ENCODE peak calls at places on chromosomes 16 and 17, in ten cellular contexts. E, D, W, B, R, L, V, S, Q and X are unnamed samples.

GRCh38 chr16:22694887-22695382 is 119.0 kb upstream of the HS3ST2 start:
- DNase-seq in E (no peak), D (no peak), W (no peak), B (no peak), R (no peak), L (no peak), V (no peak), S (no peak), Q (peak), X (no peak)

GRCh38 chr16:72270531-72270930 is 98.6 kb upstream of the PMFBP1 start:
- DNase-seq in E (no peak), D (no peak), W (no peak), B (no peak), R (no peak), L (no peak), V (no peak), S (no peak), Q (no peak), X (no peak)

GRCh38 chr16:50335198-50335958 is 33.4 kb downstream of the BRD7 start:
- DNase-seq in E (no peak), D (no peak), W (no peak), B (no peak), R (no peak), L (no peak), V (no peak), S (peak), Q (no peak), X (peak)

GRCh38 chr17:67544364-67544763 is 167.3 kb downstream of the PITPNC1 start:
- DNase-seq in E (no peak), D (no peak), W (no peak), B (no peak), R (no peak), L (no peak), V (no peak), S (no peak), Q (no peak), X (no peak)

GRCh38 chr17:1071103-1071825 is 74.3 kb downstream of the TIMM22 start:
- DNase-seq in E (no peak), D (no peak), W (no peak), B (no peak), R (no peak), L (no peak), V (no peak), S (no peak), Q (no peak), X (no peak)

GRCh38 chr17:76527430-76528111 is 9.9 kb downstream of the CYGB start:
- DNase-seq in E (peak), D (peak), W (no peak), B (no peak), R (no peak), L (peak), V (peak), S (peak), Q (no peak), X (no peak)

GRCh38 chr17:55167024-55167721 is 97.6 kb upstream of the HLF start:
- DNase-seq in E (no peak), D (no peak), W (no peak), B (no peak), R (no peak), L (no peak), V (no peak), S (no peak), Q (no peak), X (no peak)

GRCh38 chr16:72805486-72805885 is 242.4 kb downstream of the ZFHX3 start:
- DNase-seq in E (no peak), D (no peak), W (no peak), B (no peak), R (no peak), L (no peak), V (no peak), S (no peak), Q (no peak), X (no peak)